ENCODE peak calls at places on chromosomes 5 and 9, in six cellular contexts. One of them, this sample, is unnamed.
A peak's percentile ranks its signal among the peaks of the same experiment; 100 is the strongest.

GRCh38 chr9:4894076-4894475 is 91.0 kb upstream of the JAK2 start:
- DNase-seq in hepatic stellate cell: no peak
- DNase-seq in RCC 7860: peak; percentile 46
- DNase-seq in colonic mucosa: no peak
- DNase-seq in Daoy: no peak
- DNase-seq in A172: peak; percentile 3
- DNase-seq in this sample: no peak

GRCh38 chr5:74409166-74409706 is 231.3 kb downstream of the ENC1 start:
- DNase-seq in RCC 7860: no peak
- DNase-seq in A172: no peak
- DNase-seq in colonic mucosa: no peak
- DNase-seq in Daoy: no peak
- DNase-seq in hepatic stellate cell: no peak
- DNase-seq in this sample: no peak

GRCh38 chr9:35476596-35476995 is 13.3 kb upstream of the RUSC2 start:
- DNase-seq in Daoy: no peak
- DNase-seq in A172: no peak
- DNase-seq in RCC 7860: no peak
- DNase-seq in colonic mucosa: no peak
- DNase-seq in hepatic stellate cell: no peak
- DNase-seq in this sample: no peak

GRCh38 chr5:60492958-60493357 is 207.0 kb downstream of the DEPDC1B start:
- DNase-seq in RCC 7860: peak; percentile 51
- DNase-seq in colonic mucosa: no peak
- DNase-seq in hepatic stellate cell: peak; percentile 21
- DNase-seq in A172: peak; percentile 21
- DNase-seq in Daoy: no peak
- DNase-seq in this sample: no peak

GRCh38 chr9:133706651-133707050 is 31.5 kb downstream of the SARDH start:
- DNase-seq in A172: no peak
- DNase-seq in colonic mucosa: no peak
- DNase-seq in RCC 7860: no peak
- DNase-seq in hepatic stellate cell: no peak
- DNase-seq in Daoy: no peak
- DNase-seq in this sample: no peak

GRCh38 chr9:120941046-120941770 is 14.6 kb upstream of the TRAF1 start:
- DNase-seq in hepatic stellate cell: no peak
- DNase-seq in RCC 7860: no peak
- DNase-seq in A172: peak; percentile 53
- DNase-seq in colonic mucosa: no peak
- DNase-seq in Daoy: peak; percentile 69
- DNase-seq in this sample: no peak

GRCh38 chr5:77379558-77380061 is 112.5 kb downstream of the WDR41 start:
- DNase-seq in hepatic stellate cell: no peak
- DNase-seq in A172: no peak
- DNase-seq in RCC 7860: no peak
- DNase-seq in colonic mucosa: no peak
- DNase-seq in Daoy: no peak
- DNase-seq in this sample: no peak

GRCh38 chr5:1321576-1321975 is 23.3 kb downstream of the CLPTM1L start:
- DNase-seq in RCC 7860: no peak
- DNase-seq in A172: no peak
- DNase-seq in Daoy: no peak
- DNase-seq in colonic mucosa: no peak
- DNase-seq in hepatic stellate cell: no peak
- DNase-seq in this sample: no peak

GRCh38 chr5:109921735-109922395 is 232.1 kb downstream of the MAN2A1 start:
- DNase-seq in Daoy: no peak
- DNase-seq in hepatic stellate cell: no peak
- DNase-seq in RCC 7860: no peak
- DNase-seq in A172: no peak
- DNase-seq in colonic mucosa: no peak
- DNase-seq in this sample: no peak

GRCh38 chr9:104232781-104233341 is 138.8 kb downstream of the SMC2 start:
- DNase-seq in colonic mucosa: no peak
- DNase-seq in hepatic stellate cell: peak; percentile 76
- DNase-seq in RCC 7860: peak; percentile 76
- DNase-seq in A172: peak; percentile 94
- DNase-seq in Daoy: peak; percentile 32
- DNase-seq in this sample: peak; percentile 64

GRCh38 chr5:147397616-147398015 is 112.3 kb downstream of the DPYSL3 start:
- DNase-seq in Daoy: no peak
- DNase-seq in colonic mucosa: no peak
- DNase-seq in hepatic stellate cell: no peak
- DNase-seq in A172: no peak
- DNase-seq in RCC 7860: no peak
- DNase-seq in this sample: peak; percentile 58

GRCh38 chr5:160387445-160387844 is 12.4 kb downstream of the FAM200C start:
- DNase-seq in hepatic stellate cell: no peak
- DNase-seq in Daoy: no peak
- DNase-seq in A172: no peak
- DNase-seq in colonic mucosa: no peak
- DNase-seq in RCC 7860: no peak
- DNase-seq in this sample: no peak

GRCh38 chr9:6739218-6739617 is 18.6 kb upstream of the KDM4C start:
- DNase-seq in A172: peak; percentile 7
- DNase-seq in hepatic stellate cell: no peak
- DNase-seq in colonic mucosa: no peak
- DNase-seq in RCC 7860: no peak
- DNase-seq in Daoy: no peak
- DNase-seq in this sample: peak; percentile 42